ENCODE peak calls at places on chromosomes 13 and 19, in seven cellular contexts. One of them, this sample, is unnamed.
A peak's percentile ranks its signal among the peaks of the same experiment; 100 is the strongest.

GRCh38 chr19:28514166-28514565 is 698.8 kb downstream of the UQCRFS1 start:
- DNase-seq in fibroblast of lung: no peak
- DNase-seq in CD4-positive, alpha-beta T cell: no peak
- DNase-seq in AG04450: no peak
- DNase-seq in PC-3: no peak
- DNase-seq in tibial nerve: no peak
- DNase-seq in psoas muscle: no peak
- DNase-seq in this sample: no peak

GRCh38 chr13:35984287-35984686 is 146.9 kb downstream of the DCLK1 start:
- DNase-seq in fibroblast of lung: no peak
- DNase-seq in CD4-positive, alpha-beta T cell: no peak
- DNase-seq in AG04450: no peak
- DNase-seq in PC-3: no peak
- DNase-seq in tibial nerve: no peak
- DNase-seq in psoas muscle: no peak
- DNase-seq in this sample: no peak

GRCh38 chr19:48023011-48023410 is 20.9 kb downstream of the CABP5 start:
- DNase-seq in fibroblast of lung: no peak
- DNase-seq in CD4-positive, alpha-beta T cell: no peak
- DNase-seq in AG04450: no peak
- DNase-seq in PC-3: no peak
- DNase-seq in tibial nerve: no peak
- DNase-seq in psoas muscle: no peak
- DNase-seq in this sample: no peak

GRCh38 chr19:49347835-49348234 is 12.6 kb downstream of the CD37 start:
- DNase-seq in fibroblast of lung: peak; percentile 66
- DNase-seq in CD4-positive, alpha-beta T cell: no peak
- DNase-seq in AG04450: no peak
- DNase-seq in PC-3: peak; percentile 58
- DNase-seq in tibial nerve: peak; percentile 48
- DNase-seq in psoas muscle: no peak
- DNase-seq in this sample: no peak

GRCh38 chr19:45130888-45131615 is 29.7 kb downstream of the NKPD1 start:
- DNase-seq in fibroblast of lung: peak; percentile 24
- DNase-seq in CD4-positive, alpha-beta T cell: no peak
- DNase-seq in AG04450: no peak
- DNase-seq in PC-3: peak; percentile 58
- DNase-seq in tibial nerve: no peak
- DNase-seq in psoas muscle: no peak
- DNase-seq in this sample: no peak

GRCh38 chr13:23554000-23554399 is 16.2 kb upstream of the TNFRSF19 start:
- DNase-seq in fibroblast of lung: peak; percentile 22
- DNase-seq in CD4-positive, alpha-beta T cell: no peak
- DNase-seq in AG04450: no peak
- DNase-seq in PC-3: peak; percentile 76
- DNase-seq in tibial nerve: no peak
- DNase-seq in psoas muscle: no peak
- DNase-seq in this sample: no peak

GRCh38 chr13:51590966-51591627 is 6.8 kb downstream of the WDFY2 start:
- DNase-seq in fibroblast of lung: peak; percentile 80
- DNase-seq in CD4-positive, alpha-beta T cell: no peak
- DNase-seq in AG04450: peak; percentile 47
- DNase-seq in PC-3: peak; percentile 68
- DNase-seq in tibial nerve: peak; percentile 43
- DNase-seq in psoas muscle: no peak
- DNase-seq in this sample: peak; percentile 29

GRCh38 chr13:40233731-40234195 is 432.7 kb downstream of the FOXO1 start:
- DNase-seq in fibroblast of lung: no peak
- DNase-seq in CD4-positive, alpha-beta T cell: no peak
- DNase-seq in AG04450: no peak
- DNase-seq in PC-3: no peak
- DNase-seq in tibial nerve: no peak
- DNase-seq in psoas muscle: peak; percentile 84
- DNase-seq in this sample: no peak

GRCh38 chr13:75789451-75790197 is 153.5 kb downstream of the LMO7 start:
- DNase-seq in fibroblast of lung: peak; percentile 29
- DNase-seq in CD4-positive, alpha-beta T cell: no peak
- DNase-seq in AG04450: no peak
- DNase-seq in PC-3: no peak
- DNase-seq in tibial nerve: no peak
- DNase-seq in psoas muscle: no peak
- DNase-seq in this sample: no peak

GRCh38 chr19:7899751-7900352 is 3.8 kb upstream of the MAP2K7 start:
- DNase-seq in fibroblast of lung: no peak
- DNase-seq in CD4-positive, alpha-beta T cell: no peak
- DNase-seq in AG04450: no peak
- DNase-seq in PC-3: no peak
- DNase-seq in tibial nerve: no peak
- DNase-seq in psoas muscle: no peak
- DNase-seq in this sample: no peak

GRCh38 chr13:51453308-51453958 is 597 bp upstream of the INTS6 start:
- DNase-seq in fibroblast of lung: no peak
- DNase-seq in CD4-positive, alpha-beta T cell: peak; percentile 83
- DNase-seq in AG04450: no peak
- DNase-seq in PC-3: no peak
- DNase-seq in tibial nerve: peak; percentile 71
- DNase-seq in psoas muscle: peak; percentile 93
- DNase-seq in this sample: no peak

GRCh38 chr13:83765796-83766195 is 116.5 kb downstream of the SLITRK1 start:
- DNase-seq in fibroblast of lung: no peak
- DNase-seq in CD4-positive, alpha-beta T cell: no peak
- DNase-seq in AG04450: no peak
- DNase-seq in PC-3: no peak
- DNase-seq in tibial nerve: no peak
- DNase-seq in psoas muscle: no peak
- DNase-seq in this sample: no peak

GRCh38 chr13:95698047-95698749 is 21.3 kb downstream of the DNAJC3 start:
- DNase-seq in fibroblast of lung: no peak
- DNase-seq in CD4-positive, alpha-beta T cell: no peak
- DNase-seq in AG04450: no peak
- DNase-seq in PC-3: peak; percentile 33
- DNase-seq in tibial nerve: no peak
- DNase-seq in psoas muscle: no peak
- DNase-seq in this sample: no peak

GRCh38 chr19:4034048-4035017 is 26.8 kb downstream of the PIAS4 start:
- DNase-seq in fibroblast of lung: no peak
- DNase-seq in CD4-positive, alpha-beta T cell: no peak
- DNase-seq in AG04450: no peak
- DNase-seq in PC-3: no peak
- DNase-seq in tibial nerve: no peak
- DNase-seq in psoas muscle: no peak
- DNase-seq in this sample: no peak

GRCh38 chr19:42325896-42326771 is 699 bp downstream of the MEGF8 start:
- DNase-seq in fibroblast of lung: no peak
- DNase-seq in CD4-positive, alpha-beta T cell: peak; percentile 4
- DNase-seq in AG04450: no peak
- DNase-seq in PC-3: no peak
- DNase-seq in tibial nerve: no peak
- DNase-seq in psoas muscle: peak; percentile 68
- DNase-seq in this sample: peak; percentile 12

GRCh38 chr19:15666883-15667282 is 6.0 kb upstream of the CYP4F12 start:
- DNase-seq in fibroblast of lung: no peak
- DNase-seq in CD4-positive, alpha-beta T cell: no peak
- DNase-seq in AG04450: no peak
- DNase-seq in PC-3: no peak
- DNase-seq in tibial nerve: no peak
- DNase-seq in psoas muscle: no peak
- DNase-seq in this sample: no peak

GRCh38 chr13:36154567-36155231 is 23.5 kb upstream of the DCLK1 start:
- DNase-seq in fibroblast of lung: peak; percentile 25
- DNase-seq in CD4-positive, alpha-beta T cell: no peak
- DNase-seq in AG04450: no peak
- DNase-seq in PC-3: no peak
- DNase-seq in tibial nerve: no peak
- DNase-seq in psoas muscle: no peak
- DNase-seq in this sample: no peak

GRCh38 chr19:34393031-34393430 is 11.2 kb upstream of the PDCD2L start:
- DNase-seq in fibroblast of lung: no peak
- DNase-seq in CD4-positive, alpha-beta T cell: no peak
- DNase-seq in AG04450: no peak
- DNase-seq in PC-3: no peak
- DNase-seq in tibial nerve: no peak
- DNase-seq in psoas muscle: no peak
- DNase-seq in this sample: no peak

GRCh38 chr19:32863841-32864240 is 5.7 kb downstream of the SLC7A9 start:
- DNase-seq in fibroblast of lung: no peak
- DNase-seq in CD4-positive, alpha-beta T cell: no peak
- DNase-seq in AG04450: no peak
- DNase-seq in PC-3: no peak
- DNase-seq in tibial nerve: no peak
- DNase-seq in psoas muscle: peak; percentile 26
- DNase-seq in this sample: no peak

GRCh38 chr13:107882708-107883560 is 332.4 kb downstream of the LIG4 start:
- DNase-seq in fibroblast of lung: no peak
- DNase-seq in CD4-positive, alpha-beta T cell: no peak
- DNase-seq in AG04450: no peak
- DNase-seq in PC-3: peak; percentile 42
- DNase-seq in tibial nerve: no peak
- DNase-seq in psoas muscle: no peak
- DNase-seq in this sample: no peak

GRCh38 chr13:106183410-106184128 is 351.9 kb downstream of the EFNB2 start:
- DNase-seq in fibroblast of lung: no peak
- DNase-seq in CD4-positive, alpha-beta T cell: no peak
- DNase-seq in AG04450: no peak
- DNase-seq in PC-3: no peak
- DNase-seq in tibial nerve: no peak
- DNase-seq in psoas muscle: no peak
- DNase-seq in this sample: no peak

GRCh38 chr13:70668983-70669382 is 560.7 kb upstream of the KLHL1 start:
- DNase-seq in fibroblast of lung: no peak
- DNase-seq in CD4-positive, alpha-beta T cell: no peak
- DNase-seq in AG04450: no peak
- DNase-seq in PC-3: peak; percentile 84
- DNase-seq in tibial nerve: no peak
- DNase-seq in psoas muscle: no peak
- DNase-seq in this sample: no peak

GRCh38 chr19:46408611-46409039 is 4.7 kb downstream of the CCDC8 start:
- DNase-seq in fibroblast of lung: no peak
- DNase-seq in CD4-positive, alpha-beta T cell: no peak
- DNase-seq in AG04450: no peak
- DNase-seq in PC-3: no peak
- DNase-seq in tibial nerve: peak; percentile 25
- DNase-seq in psoas muscle: peak; percentile 79
- DNase-seq in this sample: peak; percentile 93

GRCh38 chr19:5290336-5291262 is 50.0 kb downstream of the PTPRS start:
- DNase-seq in fibroblast of lung: no peak
- DNase-seq in CD4-positive, alpha-beta T cell: no peak
- DNase-seq in AG04450: no peak
- DNase-seq in PC-3: no peak
- DNase-seq in tibial nerve: no peak
- DNase-seq in psoas muscle: no peak
- DNase-seq in this sample: no peak

GRCh38 chr13:81602236-81602635 is 1261.3 kb upstream of the SPRY2 start:
- DNase-seq in fibroblast of lung: peak; percentile 20
- DNase-seq in CD4-positive, alpha-beta T cell: no peak
- DNase-seq in AG04450: no peak
- DNase-seq in PC-3: no peak
- DNase-seq in tibial nerve: no peak
- DNase-seq in psoas muscle: no peak
- DNase-seq in this sample: no peak

GRCh38 chr19:8654591-8655339 is 24.3 kb downstream of the NFILZ start:
- DNase-seq in fibroblast of lung: peak; percentile 16
- DNase-seq in CD4-positive, alpha-beta T cell: peak; percentile 54
- DNase-seq in AG04450: no peak
- DNase-seq in PC-3: peak; percentile 65
- DNase-seq in tibial nerve: no peak
- DNase-seq in psoas muscle: peak; percentile 64
- DNase-seq in this sample: peak; percentile 32

GRCh38 chr19:34480971-34481821 is at the start of gene WTIP:
- DNase-seq in fibroblast of lung: peak; percentile 94
- DNase-seq in CD4-positive, alpha-beta T cell: no peak
- DNase-seq in AG04450: peak; percentile 80
- DNase-seq in PC-3: peak; percentile 32
- DNase-seq in tibial nerve: peak; percentile 43
- DNase-seq in psoas muscle: peak; percentile 81
- DNase-seq in this sample: peak; percentile 64

DNA sequence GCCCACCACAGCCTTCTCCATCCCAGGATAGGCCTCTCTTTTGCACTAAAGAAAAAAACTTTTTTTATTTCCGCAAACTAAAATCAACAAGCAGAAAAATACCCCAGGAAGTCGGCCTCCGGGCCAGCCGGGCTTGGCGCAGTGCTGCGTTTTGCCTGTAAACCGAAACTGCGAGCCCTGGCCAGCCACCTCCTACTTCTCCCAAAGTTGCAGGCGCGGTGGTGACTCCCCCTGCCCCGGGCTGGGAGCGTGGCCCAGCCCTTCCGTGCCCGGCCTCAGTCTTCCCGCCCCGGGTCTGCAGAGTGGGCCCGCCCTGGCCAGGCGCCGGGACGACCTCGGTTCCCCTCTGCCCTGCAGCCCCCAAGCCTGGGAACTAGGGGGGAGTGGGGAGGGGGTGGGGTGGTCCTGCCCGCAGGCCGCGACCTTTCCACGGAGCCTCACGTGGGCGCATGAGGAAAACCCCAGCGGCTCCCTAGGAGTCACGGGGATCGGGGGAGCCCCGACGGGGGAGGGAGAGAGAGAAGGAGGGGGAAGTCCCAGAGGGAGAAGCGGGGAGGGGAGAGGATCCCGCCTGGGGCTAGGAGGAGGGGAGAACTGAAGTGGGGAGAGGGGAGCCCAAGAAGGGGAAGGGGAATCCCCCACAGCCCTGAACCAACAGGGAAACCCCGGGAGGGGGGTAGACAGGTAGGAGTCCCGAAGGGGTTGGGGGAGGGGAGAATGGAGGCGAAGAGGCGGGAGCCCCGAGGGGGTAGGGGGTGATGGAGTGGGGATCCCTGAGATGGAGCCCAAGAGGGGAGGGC is 3.0 kb downstream of the GADD45B start:
- DNase-seq in fibroblast of lung: peak; percentile 74
- DNase-seq in CD4-positive, alpha-beta T cell: peak; percentile 69
- DNase-seq in AG04450: no peak
- DNase-seq in PC-3: peak; percentile 68
- DNase-seq in tibial nerve: peak; percentile 69
- DNase-seq in psoas muscle: peak; percentile 89
- DNase-seq in this sample: peak; percentile 87
- H3K27ac ChIP-seq in fibroblast of lung: peak overlapping the region; percentile 1
- H3K27ac ChIP-seq in CD4-positive, alpha-beta T cell: peak overlapping the region; percentile 86
- H3K27ac ChIP-seq in AG04450: peak overlapping the region; percentile 61
- H3K27ac ChIP-seq in PC-3: peak overlapping the region; percentile 67
- H3K27ac ChIP-seq in tibial nerve: peak overlapping the region; percentile 90
- H3K27ac ChIP-seq in psoas muscle: peak overlapping the region; percentile 84
- H3K27ac ChIP-seq in this sample: peak overlapping the region; percentile 98

GRCh38 chr19:1144741-1145140 is 29.3 kb downstream of the SBNO2 start:
- DNase-seq in fibroblast of lung: no peak
- DNase-seq in CD4-positive, alpha-beta T cell: no peak
- DNase-seq in AG04450: no peak
- DNase-seq in PC-3: no peak
- DNase-seq in tibial nerve: no peak
- DNase-seq in psoas muscle: no peak
- DNase-seq in this sample: no peak
- H3K27ac ChIP-seq in fibroblast of lung: no peak overlapping the region
- H3K27ac ChIP-seq in CD4-positive, alpha-beta T cell: no peak overlapping the region
- H3K27ac ChIP-seq in AG04450: no peak overlapping the region
- H3K27ac ChIP-seq in PC-3: no peak overlapping the region
- H3K27ac ChIP-seq in tibial nerve: no peak overlapping the region
- H3K27ac ChIP-seq in psoas muscle: no peak overlapping the region
- H3K27ac ChIP-seq in this sample: no peak overlapping the region

GRCh38 chr13:113296842-113297369 is at the start of gene LAMP1:
- DNase-seq in fibroblast of lung: peak; percentile 96
- DNase-seq in CD4-positive, alpha-beta T cell: peak; percentile 99
- DNase-seq in AG04450: peak; percentile 96
- DNase-seq in PC-3: peak; percentile 92
- DNase-seq in tibial nerve: peak; percentile 99
- DNase-seq in psoas muscle: peak; percentile 100
- DNase-seq in this sample: peak; percentile 99
- H3K27ac ChIP-seq in fibroblast of lung: peak within 1 kb of the TSS; percentile 87
- H3K27ac ChIP-seq in CD4-positive, alpha-beta T cell: peak within 1 kb of the TSS; percentile 88
- H3K27ac ChIP-seq in AG04450: peak within 1 kb of the TSS; percentile 89
- H3K27ac ChIP-seq in PC-3: peak within 1 kb of the TSS; percentile 45
- H3K27ac ChIP-seq in tibial nerve: peak within 1 kb of the TSS; percentile 92
- H3K27ac ChIP-seq in psoas muscle: peak within 1 kb of the TSS; percentile 98
- H3K27ac ChIP-seq in this sample: peak within 1 kb of the TSS; percentile 81

GRCh38 chr13:76888421-76888820 is 2.2 kb upstream of the KCTD12 start:
- DNase-seq in fibroblast of lung: no peak
- DNase-seq in CD4-positive, alpha-beta T cell: no peak
- DNase-seq in AG04450: no peak
- DNase-seq in PC-3: no peak
- DNase-seq in tibial nerve: no peak
- DNase-seq in psoas muscle: no peak
- DNase-seq in this sample: no peak
- H3K27ac ChIP-seq in fibroblast of lung: no peak overlapping the region
- H3K27ac ChIP-seq in CD4-positive, alpha-beta T cell: no peak overlapping the region
- H3K27ac ChIP-seq in AG04450: no peak overlapping the region
- H3K27ac ChIP-seq in PC-3: no peak overlapping the region
- H3K27ac ChIP-seq in tibial nerve: peak overlapping the region; percentile 98
- H3K27ac ChIP-seq in psoas muscle: no peak overlapping the region
- H3K27ac ChIP-seq in this sample: no peak overlapping the region

This sample was measured in thyroid gland.